ENCODE peak calls at places on chromosome 1, in six cellular contexts. R is spleen, B is NCI-H774, K is occipital lobe, D is SW 1271, T is cardiac fibroblast. Y is an unnamed sample.
A peak's percentile ranks its signal among the peaks of the same experiment; 100 is the strongest.

GRCh38 chr1:12208764-12209494 is 20.9 kb upstream of the VPS13D start:
- DNase-seq in T (peak; percentile 88), B (peak; percentile 22), R (peak; percentile 94), D (peak; percentile 55), K (peak; percentile 45), Y (peak; percentile 70)

GRCh38 chr1:119308806-119309205 is 59.8 kb upstream of the HAO2 start:
- DNase-seq in B (no peak), R (no peak), T (no peak), D (no peak), K (no peak), Y (no peak)

GRCh38 chr1:197927908-197928665 is 10.9 kb downstream of the LHX9 start:
- DNase-seq in R (no peak), T (no peak), D (no peak), K (no peak), B (no peak), Y (no peak)

GRCh38 chr1:157377216-157377821 is 175.0 kb downstream of the FCRL5 start:
- DNase-seq in T (peak; percentile 30), R (no peak), B (peak; percentile 47), D (no peak), K (no peak), Y (no peak)

GRCh38 chr1:24503003-24503751 is 541 bp downstream of the RCAN3 start:
- DNase-seq in R (peak; percentile 83), D (peak; percentile 16), T (no peak), B (no peak), K (no peak), Y (no peak)

GRCh38 chr1:53380296-53380695 is 52.4 kb upstream of the LRP8 start:
- DNase-seq in B (no peak), D (no peak), T (no peak), R (peak; percentile 33), K (no peak), Y (no peak)

GRCh38 chr1:147622731-147623130 is 47.6 kb downstream of the ACP6 start:
- DNase-seq in B (no peak), R (no peak), T (peak; percentile 16), D (no peak), K (no peak), Y (no peak)

GRCh38 chr1:1061682-1062363 is 12.3 kb downstream of the RNF223 start:
- DNase-seq in T (no peak), R (no peak), D (no peak), K (no peak), B (no peak), Y (no peak)

GRCh38 chr1:192544983-192545393 is 30.6 kb upstream of the RGS1 start:
- DNase-seq in T (peak; percentile 81), D (peak; percentile 38), B (no peak), R (no peak), K (no peak), Y (no peak)

GRCh38 chr1:32351859-32352745 is 10.2 kb downstream of the FAM229A start:
- DNase-seq in T (peak; percentile 57), K (peak; percentile 61), R (no peak), D (no peak), B (peak; percentile 63), Y (no peak)

GRCh38 chr1:31955917-31956736 is 18.0 kb upstream of the PTP4A2 start:
- DNase-seq in R (peak; percentile 88), B (no peak), D (peak; percentile 74), K (peak; percentile 27), T (peak; percentile 100), Y (peak; percentile 67)

GRCh38 chr1:30982937-30983336 is 74.4 kb upstream of the SDC3 start:
- DNase-seq in D (no peak), R (no peak), T (peak; percentile 39), B (no peak), K (no peak), Y (no peak)

GRCh38 chr1:18575620-18576019 is 55.0 kb upstream of the PAX7 start:
- DNase-seq in R (no peak), B (no peak), D (peak; percentile 29), K (no peak), T (no peak), Y (no peak)

GRCh38 chr1:211198111-211198510 is 61.1 kb upstream of the RCOR3 start:
- DNase-seq in T (peak; percentile 57), R (no peak), D (peak; percentile 18), B (no peak), K (no peak), Y (peak; percentile 23)

GRCh38 chr1:232226197-232226681 is 403.7 kb downstream of the SIPA1L2 start:
- DNase-seq in T (peak; percentile 43), D (no peak), R (no peak), K (no peak), B (peak; percentile 10), Y (peak; percentile 45)

GRCh38 chr1:243621973-243622372 is 228.1 kb downstream of the AKT3 start:
- DNase-seq in B (no peak), K (no peak), D (no peak), T (peak; percentile 10), R (no peak), Y (no peak)

GRCh38 chr1:10171105-10171767 is 39.1 kb upstream of the KIF1B start:
- DNase-seq in K (no peak), B (no peak), R (no peak), T (no peak), D (no peak), Y (no peak)

GRCh38 chr1:7068552-7068951 is 283.3 kb downstream of the CAMTA1 start:
- DNase-seq in D (no peak), T (no peak), R (no peak), K (no peak), B (no peak), Y (no peak)

GRCh38 chr1:244186372-244186771 is 135.3 kb downstream of the ZBTB18 start:
- DNase-seq in D (no peak), K (no peak), T (no peak), R (no peak), B (no peak), Y (no peak)

GRCh38 chr1:211484738-211485479 is 7.1 kb downstream of the RD3 start:
- DNase-seq in T (no peak), R (peak; percentile 66), B (no peak), D (no peak), K (no peak), Y (no peak)

GRCh38 chr1:52662645-52663313 is 29.8 kb downstream of the SHISAL2A start:
- DNase-seq in R (no peak), K (no peak), D (no peak), T (peak; percentile 72), B (no peak), Y (peak; percentile 43)

GRCh38 chr1:36565576-36566501 is 83.1 kb upstream of the CSF3R start:
- DNase-seq in D (no peak), B (no peak), K (no peak), R (peak; percentile 24), T (no peak), Y (no peak)

GRCh38 chr1:185595835-185596667 is 138.1 kb upstream of the HMCN1 start:
- DNase-seq in T (peak; percentile 50), K (no peak), D (peak; percentile 22), B (peak; percentile 35), R (no peak), Y (peak; percentile 18)

GRCh38 chr1:41642922-41643321 is 158.4 kb upstream of the EDN2 start:
- DNase-seq in D (no peak), R (no peak), B (no peak), K (no peak), T (no peak), Y (no peak)

GRCh38 chr1:233994112-233994511 is 89.6 kb downstream of the SLC35F3 start:
- DNase-seq in B (no peak), T (no peak), R (no peak), D (no peak), K (no peak), Y (no peak)

GRCh38 chr1:47709302-47710074 is 271.6 kb downstream of the FOXD2 start:
- DNase-seq in B (peak; percentile 89), T (peak; percentile 12), R (no peak), D (no peak), K (no peak), Y (no peak)

GRCh38 chr1:198667186-198667585 is 28.3 kb downstream of the PTPRC start:
- DNase-seq in D (no peak), T (no peak), B (no peak), R (no peak), K (no peak), Y (no peak)

Y was measured in H54.